ENCODE peak calls at places on chromosome 1, in eight cellular contexts. P is endothelial cell; M is non-pigmented ciliary epithelial cell; C is stimulated activated naive CD8-positive, alpha-beta T cell treated with anti-CD3 and anti-CD28 coated beads, Interleukin-15, Interleukin-2, amounts not matched to agents 100 U/mL and 50 U/mL, for 24 hours; B is fibroblast of pulmonary artery; G is ACHN; O is pulmonary artery endothelial cell; J is psoas muscle. U is an unnamed sample.

GRCh38 chr1:23456226-23456625 is 27.8 kb downstream of the ASAP3 start:
- DNase-seq in C (no peak), M (no peak), G (no peak), J (no peak), O (no peak), P (no peak), B (no peak), U (no peak)

GRCh38 chr1:94309216-94309615 is 71.8 kb upstream of the ARHGAP29 start:
- DNase-seq in P (no peak), B (no peak), O (no peak), J (no peak), G (no peak), M (no peak), C (no peak), U (no peak)

GRCh38 chr1:156421062-156421938 is 52.3 kb downstream of the RHBG start:
- DNase-seq in M (peak), C (peak), G (peak), O (peak), J (peak), P (peak), B (peak), U (peak)

GRCh38 chr1:22450421-22451021 is 1.1 kb upstream of the ZBTB40 start:
- DNase-seq in B (no peak), O (no peak), M (no peak), P (no peak), G (no peak), C (no peak), J (no peak), U (peak)

GRCh38 chr1:14113271-14113670 is 413.3 kb downstream of the PRDM2 start:
- DNase-seq in P (no peak), M (no peak), C (no peak), G (no peak), J (no peak), O (no peak), B (no peak), U (no peak)

GRCh38 chr1:230610589-230610988 is 31.7 kb upstream of the COG2 start:
- DNase-seq in O (no peak), G (no peak), P (no peak), J (no peak), C (no peak), M (no peak), B (no peak), U (no peak)

GRCh38 chr1:40352126-40352525 is 21.4 kb upstream of the SMAP2 start:
- DNase-seq in B (no peak), C (no peak), M (no peak), O (no peak), J (no peak), P (no peak), G (no peak), U (no peak)

GRCh38 chr1:223260712-223261111 is 103.3 kb downstream of the SUSD4 start:
- DNase-seq in B (no peak), P (no peak), C (no peak), G (no peak), J (no peak), M (no peak), O (no peak), U (no peak)

GRCh38 chr1:223716302-223716862 is 4.0 kb downstream of the CAPN2 start:
- DNase-seq in G (no peak), O (no peak), P (no peak), J (no peak), M (no peak), B (peak), C (peak), U (no peak)

GRCh38 chr1:116538527-116538926 is 32.3 kb downstream of the CD58 start:
- DNase-seq in P (no peak), C (no peak), J (no peak), M (no peak), O (no peak), G (peak), B (no peak), U (peak)

GRCh38 chr1:201110616-201111015 is 1.6 kb downstream of the CACNA1S start:
- DNase-seq in P (no peak), O (no peak), J (no peak), C (no peak), M (no peak), B (no peak), G (no peak), U (no peak)

GRCh38 chr1:109466440-109467300 is at the start of gene SYPL2:
- DNase-seq in J (peak), G (no peak), C (peak), M (no peak), B (no peak), O (no peak), P (peak), U (peak)

GRCh38 chr1:99441234-99442095 is 177.2 kb downstream of the PLPPR4 start:
- DNase-seq in P (no peak), B (peak), O (peak), G (no peak), C (peak), J (no peak), M (no peak), U (no peak)

GRCh38 chr1:192538407-192539311 is 36.9 kb upstream of the RGS1 start:
- DNase-seq in M (no peak), C (no peak), P (no peak), J (no peak), G (no peak), O (no peak), B (no peak), U (no peak)

GRCh38 chr1:213374369-213374768 is 323.3 kb downstream of the RPS6KC1 start:
- DNase-seq in J (peak), B (peak), C (peak), O (peak), M (no peak), G (peak), P (peak), U (peak)

GRCh38 chr1:12491691-12492090 is 126.3 kb downstream of the DHRS3 start:
- DNase-seq in C (no peak), G (no peak), P (no peak), O (no peak), J (no peak), M (no peak), B (no peak), U (no peak)

GRCh38 chr1:184745929-184746583 is 8.6 kb downstream of the EDEM3 start:
- DNase-seq in P (no peak), M (no peak), G (no peak), C (no peak), B (peak), J (no peak), O (no peak), U (no peak)

GRCh38 chr1:39841429-39841828 is 41.9 kb downstream of the TRIT1 start:
- DNase-seq in G (no peak), M (no peak), P (no peak), J (no peak), B (no peak), C (no peak), O (no peak), U (no peak)

GRCh38 chr1:205456383-205456867 is 580 bp upstream of the BLACAT1 start:
- DNase-seq in M (no peak), O (no peak), C (no peak), J (no peak), B (no peak), G (no peak), P (no peak), U (no peak)

GRCh38 chr1:43867946-43868740 is 65.5 kb upstream of the ARTN start:
- DNase-seq in B (peak), O (no peak), M (no peak), P (no peak), C (no peak), G (no peak), J (no peak), U (no peak)

GRCh38 chr1:230231739-230232075 is 164.7 kb downstream of the GALNT2 start:
- DNase-seq in C (no peak), J (peak), O (no peak), G (no peak), M (no peak), B (peak), P (no peak), U (no peak)